ENCODE peak calls at places on chromosomes 11 and 22, in six cellular contexts. N is activated T-helper 1 cell treated with anti-CD3 and anti-CD28 coated beads, Interleukin-12 subunit alpha, Interleukin-12 subunit beta, Interleukin-2, Interleukin-4 antibody, amounts not matched to agents 30 ng/mL and 10 ng/mL and 1 ng/mL, durations not matched to agents 14 hours and 24 hours and 36 hours; I is body of pancreas; U is COR-L47; K is kidney; Y is hepatocyte. W is an unnamed sample.

GRCh38 chr11:12818333-12819015 is 144.3 kb downstream of the TEAD1 start:
- DNase-seq in N (no peak), I (no peak), U (no peak), K (no peak), Y (no peak), W (no peak)

GRCh38 chr11:27921472-27921871 is 186.5 kb downstream of the KIF18A start:
- DNase-seq in N (no peak), I (no peak), U (no peak), K (no peak), Y (no peak), W (no peak)

GRCh38 chr11:100739636-100740035 is 52.5 kb downstream of the ARHGAP42 start:
- DNase-seq in N (no peak), I (no peak), U (no peak), K (no peak), Y (peak), W (peak)

GRCh38 chr11:31397239-31397834 is 27.7 kb downstream of the DNAJC24 start:
- DNase-seq in N (no peak), I (no peak), U (peak), K (no peak), Y (peak), W (no peak)

GRCh38 chr11:93921695-93922468 is 71.5 kb upstream of the VSTM5 start:
- DNase-seq in N (peak), I (peak), U (peak), K (no peak), Y (peak), W (peak)

GRCh38 chr22:45502215-45503070 is at the start of gene FBLN1:
- DNase-seq in N (no peak), I (no peak), U (peak), K (peak), Y (peak), W (peak)

GRCh38 chr11:76935030-76935429 is 74.3 kb downstream of the ACER3 start:
- DNase-seq in N (no peak), I (no peak), U (no peak), K (no peak), Y (no peak), W (no peak)

GRCh38 chr11:125338886-125339811 is 156.9 kb downstream of the FEZ1 start:
- DNase-seq in N (no peak), I (no peak), U (no peak), K (no peak), Y (peak), W (no peak)

GRCh38 chr22:32528316-32528715 is 53.7 kb downstream of the FBXO7 start:
- DNase-seq in N (no peak), I (no peak), U (no peak), K (no peak), Y (no peak), W (no peak)

GRCh38 chr22:36258750-36259619 is 6.1 kb downstream of the APOL1 start:
- DNase-seq in N (peak), I (no peak), U (peak), K (peak), Y (peak), W (peak)

W was measured in thyroid gland.